ENCODE peak calls at places on chromosome 6, in nine cellular contexts. J is heart left ventricle, Q is GM12865, L is progenitor cell of endocrine pancreas, M is foreskin fibroblast, V is endothelial cell, B is endothelial cell of umbilical vein, K is PC-9, A is uterus. F is an unnamed sample.

GRCh38 chr6:107355659-107356058 is 103.7 kb downstream of the PDSS2 start:
- DNase-seq in J (peak; percentile 52), M (no peak), Q (peak; percentile 3), L (no peak), K (no peak), B (no peak), A (no peak), V (no peak), F (no peak)

GRCh38 chr6:15023448-15023847 is 222.4 kb upstream of the JARID2 start:
- DNase-seq in M (no peak), A (no peak), Q (peak; percentile 94), V (no peak), L (no peak), B (no peak), K (no peak), J (no peak), F (no peak)

GRCh38 chr6:54579011-54579410 is 267.6 kb upstream of the FAM83B start:
- DNase-seq in K (no peak), Q (no peak), L (no peak), B (no peak), M (no peak), A (no peak), J (no peak), V (no peak), F (no peak)

GRCh38 chr6:57822896-57823358 is 505.5 kb downstream of the PRIM2 start:
- DNase-seq in M (no peak), L (no peak), Q (no peak), A (no peak), K (no peak), V (no peak), B (peak; percentile 7), J (no peak), F (no peak)

GRCh38 chr6:44002071-44002590 is 125.1 kb downstream of the MRPL14 start:
- DNase-seq in A (no peak), K (peak; percentile 79), B (no peak), M (no peak), Q (no peak), J (no peak), L (peak; percentile 73), V (peak; percentile 18), F (peak; percentile 52)

GRCh38 chr6:158312672-158313397 is 570 bp downstream of the TULP4 start:
- DNase-seq in L (no peak), Q (no peak), V (no peak), K (no peak), M (no peak), J (no peak), B (no peak), A (no peak), F (no peak)

GRCh38 chr6:169738204-169738971 is 13.0 kb downstream of the DYNLT2 start:
- DNase-seq in A (no peak), V (no peak), M (peak; percentile 17), K (no peak), J (peak; percentile 50), Q (no peak), B (no peak), L (no peak), F (no peak)

GRCh38 chr6:28907394-28907793 is 16.4 kb downstream of the TRIM27 start:
- DNase-seq in K (no peak), V (no peak), B (no peak), M (no peak), L (no peak), J (no peak), A (no peak), Q (no peak), F (peak; percentile 81)

GRCh38 chr6:149233056-149233715 is 84.3 kb upstream of the TAB2 start:
- DNase-seq in K (peak; percentile 61), L (no peak), J (no peak), Q (no peak), M (peak; percentile 74), B (peak; percentile 76), V (no peak), A (no peak), F (no peak)

DNA sequence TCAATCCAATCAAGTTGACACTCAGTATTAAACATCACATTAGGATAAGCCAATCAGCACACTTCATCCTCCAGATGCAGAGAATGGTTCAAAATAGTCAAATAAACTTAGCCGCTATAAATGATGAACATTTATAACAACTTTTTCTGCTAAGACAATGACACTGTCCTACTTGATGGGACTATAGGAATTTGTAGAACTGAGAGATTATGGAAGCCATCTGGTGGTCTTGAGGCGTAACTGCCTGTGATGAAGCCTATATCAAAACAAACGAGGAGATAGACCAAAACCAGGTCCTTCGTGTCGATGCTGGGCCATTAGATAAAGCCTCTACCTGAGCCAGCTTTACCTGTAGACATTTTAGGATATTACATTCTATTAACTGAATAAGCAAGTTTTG is 631.1 kb downstream of the COL12A1 start:
- DNase-seq in M (no peak), A (no peak), J (no peak), V (no peak), K (no peak), L (no peak), Q (peak; percentile 25), B (peak; percentile 50), F (no peak)
- TF ChIP-seq CTCF in M (peak; percentile 47), A (no peak), J (peak; percentile 26), V (peak; percentile 61), K (peak; percentile 69), L (peak; percentile 57), Q (peak; percentile 31), B (peak; percentile 56), F (no peak)

DNA sequence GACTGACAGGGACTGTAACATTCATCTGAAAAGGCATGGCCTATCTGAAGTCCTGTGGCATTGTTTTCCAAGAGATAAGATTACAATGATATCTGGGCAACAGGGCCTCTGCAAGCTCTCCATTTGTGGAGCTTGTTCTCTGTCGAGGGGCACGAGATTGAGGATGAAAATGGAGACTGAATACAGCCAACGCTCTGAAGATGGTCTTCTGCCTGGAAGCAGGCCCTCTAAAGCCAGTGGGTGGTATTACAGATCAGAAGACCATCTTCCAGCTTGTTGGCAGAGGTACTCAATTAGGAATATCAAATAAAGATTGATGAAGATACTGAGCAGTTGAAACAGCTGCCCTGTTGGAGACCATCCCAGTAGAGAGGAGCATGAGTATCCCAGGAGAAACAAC is 288.2 kb downstream of the CENPW start:
- DNase-seq in B (no peak), A (no peak), V (no peak), J (no peak), M (no peak), K (no peak), L (no peak), Q (peak; percentile 23), F (no peak)
- TF ChIP-seq CTCF in B (no peak), A (no peak), V (peak; percentile 39), J (no peak), M (no peak), K (peak; percentile 33), L (no peak), Q (peak; percentile 43), F (no peak)

GRCh38 chr6:111662794-111663231 is 57.1 kb upstream of the TRAF3IP2 start:
- DNase-seq in A (peak; percentile 55), L (no peak), J (no peak), Q (no peak), V (no peak), K (no peak), B (no peak), M (no peak), F (no peak)

GRCh38 chr6:111664565-111665039 is 58.9 kb upstream of the TRAF3IP2 start:
- DNase-seq in B (no peak), M (no peak), L (no peak), A (no peak), V (no peak), Q (no peak), J (no peak), K (no peak), F (no peak)

GRCh38 chr6:111662192-111662793 is 56.6 kb upstream of the TRAF3IP2 start:
- DNase-seq in K (no peak), V (no peak), L (no peak), A (no peak), B (no peak), J (no peak), Q (no peak), M (no peak), F (no peak)

GRCh38 chr6:111663232-111663631 is 57.6 kb upstream of the TRAF3IP2 start:
- DNase-seq in A (peak; percentile 51), J (no peak), Q (no peak), K (no peak), B (no peak), L (no peak), M (no peak), V (peak; percentile 18), F (no peak)

DNA sequence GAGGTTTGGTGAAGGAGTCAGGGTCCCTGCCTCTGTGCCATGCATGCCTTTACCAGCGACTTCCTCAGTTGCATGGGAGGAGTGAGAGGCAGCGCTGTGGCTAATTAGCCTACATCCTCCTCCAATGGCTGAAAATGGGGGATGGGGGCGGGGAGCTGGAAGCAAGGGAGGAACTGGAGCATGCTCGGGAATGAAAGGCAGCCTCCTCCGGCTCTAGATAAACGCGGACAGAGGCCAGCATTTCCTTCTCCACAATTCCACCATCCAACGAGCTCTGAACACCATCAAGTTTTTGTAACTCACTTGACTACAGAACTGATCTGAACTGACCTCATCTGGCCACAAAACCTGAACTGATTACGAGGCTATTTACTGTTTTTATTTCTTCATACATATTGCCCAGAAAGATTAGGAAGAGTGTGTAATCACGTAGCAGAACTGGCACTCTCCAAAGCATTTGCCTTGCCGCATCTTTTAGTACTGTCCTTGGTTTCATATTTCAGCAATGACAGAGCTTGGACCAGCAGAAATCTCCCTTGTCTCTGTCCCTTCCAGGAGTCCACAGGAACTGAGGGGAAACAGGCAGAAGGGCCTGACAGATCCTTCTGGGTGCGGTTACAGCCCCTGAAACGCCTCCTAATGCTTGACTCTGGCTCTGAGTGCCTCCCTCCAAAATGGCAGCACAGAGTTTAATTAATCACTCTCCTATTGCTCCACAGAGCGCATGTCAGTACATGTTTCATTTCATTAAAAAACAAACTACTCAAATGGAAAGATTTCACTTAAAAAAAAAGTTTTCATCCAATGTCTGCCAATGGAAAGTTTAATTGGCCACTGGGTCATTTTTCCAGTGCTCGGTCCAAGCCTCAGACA is 58.2 kb upstream of the TRAF3IP2 start:
- DNase-seq in V (peak; percentile 78), A (peak; percentile 73), B (peak; percentile 38), M (peak; percentile 67), K (no peak), L (no peak), J (peak; percentile 65), Q (no peak), F (no peak)
- TF ChIP-seq CTCF in V (no peak), A (no peak), B (no peak), M (no peak), K (no peak), L (no peak), J (no peak), Q (no peak), F (no peak)

DNA sequence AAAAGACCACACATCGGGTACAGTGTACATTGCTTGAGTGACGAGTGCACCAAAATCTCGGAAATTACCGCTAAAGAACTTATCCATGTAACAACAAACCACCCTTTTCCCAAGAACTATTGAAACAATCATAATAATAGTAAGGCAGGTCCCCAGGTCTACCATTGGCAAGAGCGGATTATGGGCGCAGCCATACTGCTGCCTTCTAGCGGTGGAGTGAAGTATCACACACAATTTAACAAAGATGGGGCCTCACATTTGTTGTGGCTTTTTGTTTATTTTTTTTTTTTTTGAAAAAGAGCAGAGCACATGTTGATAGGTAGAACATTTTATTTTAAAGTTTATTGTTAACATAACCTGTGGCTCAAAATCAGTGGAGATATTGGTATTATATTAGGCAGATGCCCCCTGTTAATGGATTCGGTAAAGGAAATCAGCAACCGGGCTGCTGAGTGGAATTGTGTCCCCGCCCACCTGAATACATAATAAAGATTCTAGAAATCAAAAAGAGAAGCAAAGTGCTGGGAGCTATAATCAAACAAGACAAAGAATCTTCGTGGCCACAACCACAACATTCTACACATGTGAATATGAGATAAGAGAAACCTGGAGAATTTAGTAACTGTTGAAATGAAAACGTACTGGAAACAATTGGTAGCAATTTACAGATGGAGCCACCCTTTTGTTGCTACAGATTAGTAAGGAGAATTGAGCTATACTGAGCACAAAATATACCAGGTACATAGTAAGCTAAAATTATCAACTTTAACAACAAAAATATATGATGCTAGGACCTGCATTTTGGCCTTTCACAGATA is 94.2 kb upstream of the EXOC2 start:
- DNase-seq in L (no peak), M (no peak), B (peak; percentile 29), J (no peak), Q (peak; percentile 45), K (no peak), V (peak; percentile 22), A (no peak), F (no peak)
- TF ChIP-seq CTCF in L (peak; percentile 49), M (peak; percentile 53), B (peak; percentile 56), J (peak; percentile 51), Q (peak; percentile 78), K (peak; percentile 68), V (peak; percentile 85), A (peak; percentile 14), F (no peak)